ENCODE peak calls at places on chromosome 1, in nine cellular contexts. L is MV-4-11; R is SJSA1; I is effector CD8-positive, alpha-beta T cell; T is heart right ventricle; G is NCI-H526 treated with DMSO at 0.1 percent for 48 hours; X is Right ventricle myocardium superior; Q is GM19239; C is activated CD4-positive, alpha-beta T cell treated with anti-CD3 and anti-CD28 coated beads, Interleukin-2, amount 10 ng/mL, durations not matched to agents 7 days and 5 days. P is an unnamed sample.

GRCh38 chr1:50438945-50439344 is 15.7 kb upstream of the DMRTA2 start:
- DNase-seq in C (no peak), X (no peak), R (no peak), I (no peak), G (no peak), Q (no peak), T (no peak), L (no peak), P (no peak)

GRCh38 chr1:200410566-200410878 is 686 bp upstream of the ZNF281 start:
- DNase-seq in G (peak; percentile 74), L (no peak), I (no peak), X (no peak), T (no peak), C (no peak), Q (no peak), R (no peak), P (peak; percentile 69)

GRCh38 chr1:84377480-84378095 is 20.7 kb upstream of the DNASE2B start:
- DNase-seq in T (no peak), L (no peak), Q (no peak), X (no peak), G (no peak), R (no peak), C (no peak), I (no peak), P (peak; percentile 78)

GRCh38 chr1:54409156-54410142 is 3.3 kb upstream of the SSBP3 start:
- DNase-seq in C (peak; percentile 60), X (no peak), Q (peak; percentile 67), T (no peak), R (no peak), G (no peak), L (peak; percentile 49), I (no peak), P (peak; percentile 81)

GRCh38 chr1:155996166-155996565 is 17.8 kb upstream of the ARHGEF2 start:
- DNase-seq in R (no peak), G (no peak), L (no peak), T (no peak), I (no peak), X (no peak), C (no peak), Q (no peak), P (no peak)

GRCh38 chr1:234458352-234459027 is 20.5 kb downstream of the TARBP1 start:
- DNase-seq in L (no peak), C (no peak), Q (no peak), G (no peak), X (no peak), I (no peak), T (no peak), R (no peak), P (no peak)

GRCh38 chr1:90714521-90714951 is 2.6 kb downstream of the BARHL2 start:
- DNase-seq in G (no peak), L (no peak), C (no peak), Q (no peak), T (no peak), R (no peak), I (no peak), X (no peak), P (no peak)

GRCh38 chr1:200154069-200154767 is 126.7 kb downstream of the NR5A2 start:
- DNase-seq in Q (peak; percentile 28), T (no peak), R (no peak), I (no peak), G (no peak), X (no peak), L (peak; percentile 95), C (peak; percentile 68), P (peak; percentile 97)

GRCh38 chr1:179788259-179788658 is 45.2 kb downstream of the FAM163A start:
- DNase-seq in Q (no peak), G (no peak), X (no peak), C (no peak), L (no peak), T (no peak), I (no peak), R (no peak), P (no peak)

GRCh38 chr1:23483327-23484252 is at the start of gene ASAP3:
- DNase-seq in X (peak; percentile 72), Q (no peak), L (no peak), T (peak; percentile 65), I (no peak), G (no peak), R (peak; percentile 42), C (no peak), P (no peak)

GRCh38 chr1:169523904-169524303 is 38.2 kb upstream of the SLC19A2 start:
- DNase-seq in X (no peak), Q (no peak), R (no peak), T (no peak), L (no peak), G (no peak), I (no peak), C (no peak), P (no peak)

P was measured in OCI-M1.